ENCODE peak calls at places on chromosomes 1 and 21, in five cellular contexts. H, W, V, A and G are unnamed samples.

GRCh38 chr1:169115891-169116585 is 9.5 kb downstream of the ATP1B1 start:
- DNase-seq in W (no peak), A (peak), H (no peak), V (peak), G (peak)

GRCh38 chr1:161473363-161473762 is 31.9 kb upstream of the FCGR2A start:
- DNase-seq in A (peak), H (peak), W (peak), V (no peak), G (no peak)

GRCh38 chr21:28793043-28793442 is 199.6 kb downstream of the LTN1 start:
- DNase-seq in H (peak), A (peak), W (no peak), V (no peak), G (no peak)

GRCh38 chr1:35080171-35080854 is 1.1 kb downstream of the ZMYM1 start:
- DNase-seq in W (no peak), H (no peak), V (no peak), A (no peak), G (no peak)

GRCh38 chr1:109468903-109469302 is 2.6 kb downstream of the SYPL2 start:
- DNase-seq in V (no peak), W (no peak), A (no peak), H (no peak), G (peak)

GRCh38 chr1:113760102-113760804 is 967 bp upstream of the PHTF1 start:
- DNase-seq in W (no peak), V (no peak), A (no peak), H (no peak), G (no peak)

GRCh38 chr1:201279313-201279712 is 4.0 kb upstream of the PKP1 start:
- DNase-seq in W (no peak), A (peak), H (peak), V (no peak), G (no peak)

GRCh38 chr1:95035536-95035935 is 37.2 kb downstream of the ALG14 start:
- DNase-seq in W (no peak), H (peak), V (no peak), A (peak), G (no peak)

GRCh38 chr1:224503161-224504118 is 68.8 kb upstream of the WDR26 start:
- DNase-seq in H (peak), W (peak), A (peak), V (peak), G (peak)

GRCh38 chr21:43578677-43579313 is 80.5 kb downstream of the HSF2BP start:
- DNase-seq in V (no peak), W (no peak), H (no peak), A (peak), G (no peak)

GRCh38 chr1:111920221-111921024 is 69.0 kb downstream of the KCND3 start:
- DNase-seq in H (no peak), W (no peak), A (peak), V (no peak), G (no peak)

GRCh38 chr1:24126023-24126671 is 14.2 kb upstream of the MYOM3 start:
- DNase-seq in A (no peak), W (no peak), V (no peak), H (peak), G (no peak)

GRCh38 chr1:55813619-55814018 is 598.5 kb upstream of the USP24 start:
- DNase-seq in H (peak), V (no peak), W (no peak), A (peak), G (no peak)

GRCh38 chr1:164240081-164240480 is 318.9 kb upstream of the PBX1 start:
- DNase-seq in V (no peak), A (peak), W (no peak), H (no peak), G (no peak)

GRCh38 chr1:228174482-228175315 is 9.1 kb downstream of the IBA57 start:
- DNase-seq in W (no peak), H (no peak), A (no peak), V (no peak), G (no peak)

GRCh38 chr1:196361112-196361714 is 247.0 kb downstream of the KCNT2 start:
- DNase-seq in V (no peak), H (peak), W (no peak), A (peak), G (no peak)

GRCh38 chr1:200653022-200653462 is 16.7 kb downstream of the DDX59 start:
- DNase-seq in W (no peak), V (no peak), H (no peak), A (no peak), G (peak)

GRCh38 chr1:151952811-151953210 is 40.8 kb downstream of the S100A10 start:
- DNase-seq in H (no peak), V (no peak), A (no peak), W (no peak), G (no peak)

GRCh38 chr1:53498555-53499142 is 39.5 kb downstream of the DMRTB1 start:
- DNase-seq in V (peak), W (no peak), H (peak), A (peak), G (no peak)

GRCh38 chr1:96782861-96783260 is 61.3 kb downstream of the PTBP2 start:
- DNase-seq in V (no peak), A (peak), H (peak), W (no peak), G (no peak)

GRCh38 chr1:167121375-167122120 is 27.7 kb downstream of the STYXL2 start:
- DNase-seq in W (peak), H (peak), V (no peak), A (peak), G (no peak)

GRCh38 chr1:63799324-63799723 is 25.5 kb downstream of the ROR1 start:
- DNase-seq in A (no peak), W (no peak), V (no peak), H (peak), G (no peak)

GRCh38 chr1:218592688-218593087 is 247.6 kb downstream of the TGFB2 start:
- DNase-seq in V (no peak), W (no peak), A (peak), H (no peak), G (no peak)

DNA sequence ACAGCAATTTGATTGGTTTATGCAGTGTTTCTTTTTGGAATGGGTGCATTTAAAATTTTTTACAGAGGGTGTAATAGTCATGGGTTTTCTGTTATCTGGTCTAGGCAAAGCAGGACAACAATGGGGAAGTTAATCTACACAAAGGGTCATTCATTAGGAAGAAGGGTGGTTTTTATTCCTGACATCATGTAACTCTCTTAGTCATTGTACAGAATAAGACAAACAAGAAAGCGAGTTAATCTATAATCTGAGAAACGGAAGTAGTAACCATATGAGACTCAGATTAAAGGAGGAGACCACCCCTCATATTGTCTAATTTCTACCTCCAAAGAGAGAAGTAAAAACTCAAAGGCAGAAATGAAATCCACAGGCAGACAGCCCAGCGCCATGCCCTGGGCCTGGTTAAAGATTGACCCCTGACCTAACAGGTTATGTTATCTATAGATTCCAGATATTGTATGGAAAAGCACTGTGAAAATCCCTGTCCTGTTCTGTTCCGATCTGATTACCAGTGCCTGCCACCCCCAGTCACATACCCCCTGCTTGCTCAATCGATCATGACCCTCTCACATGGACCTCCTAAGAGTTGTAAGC is 10.5 kb upstream of the IFI6 start:
- DNase-seq in H (no peak), W (no peak), A (no peak), V (no peak), G (no peak)
- TF ChIP-seq CTCF in H (no peak), W (no peak), A (no peak), V (no peak), G (no peak)

GRCh38 chr1:221663321-221663720 is 78.6 kb downstream of the DUSP10 start:
- DNase-seq in V (no peak), H (peak), W (no peak), A (peak), G (no peak)

GRCh38 chr1:221670081-221670480 is 71.8 kb downstream of the DUSP10 start:
- DNase-seq in H (peak), V (no peak), W (no peak), A (no peak), G (no peak)

GRCh38 chr1:221667504-221667903 is 74.4 kb downstream of the DUSP10 start:
- DNase-seq in H (peak), V (no peak), A (peak), W (no peak), G (peak)

GRCh38 chr1:221669441-221669840 is 72.4 kb downstream of the DUSP10 start:
- DNase-seq in H (no peak), W (no peak), V (no peak), A (no peak), G (no peak)

GRCh38 chr1:221664253-221664652 is 77.6 kb downstream of the DUSP10 start:
- DNase-seq in A (no peak), V (no peak), W (no peak), H (no peak), G (no peak)
- TF ChIP-seq CTCF in A (no peak), V (no peak), W (no peak), H (no peak), G (no peak)

GRCh38 chr21:39087238-39087975 is 95.8 kb downstream of the PSMG1 start:
- DNase-seq in V (no peak), W (no peak), A (no peak), H (no peak), G (no peak)

GRCh38 chr21:39084979-39085729 is 98.1 kb downstream of the PSMG1 start:
- DNase-seq in A (no peak), V (no peak), H (no peak), W (no peak), G (no peak)

GRCh38 chr21:39087976-39088370 is 95.3 kb downstream of the PSMG1 start:
- DNase-seq in W (no peak), H (no peak), V (no peak), A (no peak), G (no peak)

GRCh38 chr21:39085843-39086415 is 97.3 kb downstream of the PSMG1 start:
- DNase-seq in A (no peak), H (no peak), W (no peak), V (no peak), G (no peak)

GRCh38 chr21:39086547-39086946 is 96.7 kb downstream of the PSMG1 start:
- DNase-seq in V (no peak), W (no peak), H (no peak), A (no peak), G (no peak)
- TF ChIP-seq CTCF in V (peak), W (no peak), H (peak), A (peak), G (peak)

DNA sequence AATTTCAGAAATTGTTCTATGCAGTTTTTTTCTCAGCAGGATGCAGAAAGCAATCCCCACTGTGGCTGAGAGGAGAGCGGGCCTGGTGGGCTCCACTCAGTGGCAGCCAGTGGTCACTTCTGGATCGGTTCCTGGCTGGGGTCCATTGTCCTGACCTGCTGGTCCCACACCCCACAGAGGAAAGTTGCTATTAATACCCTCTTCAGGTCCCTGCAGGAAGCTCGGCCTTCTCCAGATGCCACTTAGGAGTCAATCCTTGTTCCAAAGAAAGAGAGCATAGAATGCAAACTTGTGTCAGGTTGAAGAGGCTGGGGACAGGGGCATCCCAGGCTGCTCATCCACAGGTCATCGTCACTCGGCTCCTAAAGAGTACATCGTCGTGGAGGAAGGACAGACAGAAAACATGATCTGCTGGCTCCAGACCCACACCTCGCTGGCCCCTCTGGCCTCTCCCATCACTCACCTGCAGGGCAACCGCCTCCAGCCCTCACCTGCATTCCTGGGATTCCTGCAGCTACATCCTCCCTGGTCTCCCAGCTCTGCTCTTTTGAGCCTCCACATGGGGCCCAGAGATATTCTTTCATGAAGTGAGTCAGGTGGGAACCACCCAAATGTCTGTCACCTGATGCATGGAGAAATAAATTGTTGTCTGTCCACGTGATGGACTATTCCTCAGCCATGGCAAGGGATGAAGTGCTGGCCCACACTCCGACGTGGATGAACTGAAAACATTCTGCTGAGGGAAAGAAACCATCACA is 152.9 kb downstream of the PSMG1 start:
- DNase-seq in W (no peak), A (no peak), V (no peak), H (no peak), G (no peak)
- TF ChIP-seq CTCF in W (no peak), A (no peak), V (no peak), H (no peak), G (no peak)

GRCh38 chr1:5980314-5981008 is 11.8 kb downstream of the NPHP4 start:
- DNase-seq in A (peak), W (no peak), V (peak), H (peak), G (no peak)
- TF ChIP-seq CTCF in A (peak), W (no peak), V (no peak), H (peak), G (no peak)

DNA sequence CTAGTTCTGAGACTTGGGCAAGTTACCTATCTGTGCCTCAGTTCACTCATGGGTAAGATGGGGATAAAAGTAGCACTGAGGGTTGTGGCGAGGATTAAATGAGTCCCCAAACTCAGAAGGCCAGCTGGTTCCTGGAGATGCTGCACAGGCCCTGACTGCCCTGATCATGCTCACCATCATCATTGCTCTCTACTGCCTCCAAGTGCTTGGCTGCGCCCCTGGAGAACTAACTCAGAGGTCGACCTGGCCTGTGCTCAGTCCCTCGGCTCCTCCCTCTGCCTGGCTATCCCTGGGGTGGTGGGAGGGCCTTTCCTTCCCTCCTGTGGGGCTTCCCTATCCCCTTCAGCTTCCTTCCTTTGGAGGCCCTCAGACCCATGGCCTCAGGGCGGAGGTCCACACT is 5.6 kb downstream of the SLC5A9 start:
- DNase-seq in H (no peak), V (no peak), W (no peak), A (peak), G (no peak)
- TF ChIP-seq CTCF in H (peak), V (no peak), W (no peak), A (peak), G (no peak)

GRCh38 chr1:7207875-7208646 is 422.8 kb downstream of the CAMTA1 start:
- DNase-seq in V (no peak), A (peak), H (peak), W (peak), G (peak)
- TF ChIP-seq CTCF in V (peak), A (peak), H (peak), W (peak), G (peak)

GRCh38 chr1:238833919-238834318 is 552.4 kb upstream of the CHRM3 start:
- DNase-seq in W (no peak), V (no peak), A (no peak), H (no peak), G (no peak)
- TF ChIP-seq CTCF in W (no peak), V (no peak), A (no peak), H (no peak), G (no peak)

GRCh38 chr1:31671147-31671546 is 26.5 kb upstream of the PEF1 start:
- DNase-seq in V (no peak), W (no peak), A (no peak), H (no peak), G (no peak)

GRCh38 chr1:31670583-31670944 is 25.9 kb upstream of the PEF1 start:
- DNase-seq in A (no peak), V (no peak), W (no peak), H (no peak), G (no peak)

GRCh38 chr1:31668303-31668883 is 23.7 kb upstream of the PEF1 start:
- DNase-seq in A (no peak), W (no peak), H (no peak), V (no peak), G (no peak)

GRCh38 chr1:31669433-31669785 is 24.7 kb upstream of the PEF1 start:
- DNase-seq in A (no peak), W (no peak), V (no peak), H (no peak), G (no peak)

GRCh38 chr1:31669786-31670582 is 25.3 kb upstream of the PEF1 start:
- DNase-seq in V (peak), A (peak), W (peak), H (peak), G (no peak)
- TF ChIP-seq CTCF in V (peak), A (peak), W (no peak), H (no peak), G (peak)